ENCODE peak calls at places on chromosomes 7 and 10, in seven cellular contexts. P is A549, H is ovary, J is HepG2, O is tibial nerve, G is stomach, I is suprapubic skin. N is an unnamed sample. For H3K4me1, the result is how much of the 10 kb centered on the place peaks cover.

GRCh38 chr7:85177316-85177715 is 9.5 kb downstream of the SEMA3D start:
- DNase-seq in P (no peak), H (no peak), J (no peak), O (no peak), G (no peak), I (no peak), N (no peak)

GRCh38 chr7:150978136-150978789 is at the start of gene KCNH2:
- DNase-seq in P (peak), H (peak), J (no peak), O (no peak), G (no peak), I (no peak), N (no peak)

GRCh38 chr7:105677395-105677701 is 96.1 kb upstream of the EFCAB10 start:
- DNase-seq in P (no peak), H (no peak), J (no peak), O (no peak), G (no peak), I (no peak), N (no peak)

GRCh38 chr10:5645944-5646617 is 20.3 kb downstream of the ASB13 start:
- DNase-seq in P (no peak), H (no peak), J (no peak), O (no peak), G (no peak), I (no peak), N (no peak)

GRCh38 chr7:83466956-83467355 is 182.0 kb downstream of the SEMA3E start:
- DNase-seq in P (no peak), H (no peak), J (no peak), O (no peak), G (no peak), I (no peak), N (no peak)

GRCh38 chr10:68330852-68331454 is 911 bp upstream of the HNRNPH3 start:
- DNase-seq in P (no peak), H (peak), J (no peak), O (no peak), G (no peak), I (peak), N (peak)

GRCh38 chr10:29646238-29646902 is 11.6 kb upstream of the SVIL start:
- DNase-seq in P (no peak), H (no peak), J (no peak), O (no peak), G (no peak), I (peak), N (no peak)

GRCh38 chr10:130935051-130935450 is 376.5 kb downstream of the TCERG1L start:
- DNase-seq in P (no peak), H (peak), J (no peak), O (no peak), G (no peak), I (no peak), N (no peak)

GRCh38 chr7:1654738-1655490 is 15.2 kb upstream of the ELFN1 start:
- DNase-seq in P (no peak), H (no peak), J (no peak), O (no peak), G (no peak), I (no peak), N (no peak)

GRCh38 chr7:13097508-13097907 is 410.1 kb downstream of the ARL4A start:
- DNase-seq in P (no peak), H (no peak), J (no peak), O (no peak), G (no peak), I (no peak), N (no peak)

GRCh38 chr10:133258066-133258817 is 18.4 kb downstream of the ADAM8 start:
- DNase-seq in P (no peak), H (peak), J (no peak), O (no peak), G (peak), I (no peak), N (peak)

GRCh38 chr10:60470091-60470490 is 80.4 kb upstream of the ANK3 start:
- DNase-seq in P (no peak), H (no peak), J (no peak), O (no peak), G (no peak), I (no peak), N (no peak)

GRCh38 chr7:73628504-73628903 is 4.2 kb upstream of the MLXIPL start:
- DNase-seq in P (no peak), H (no peak), J (no peak), O (no peak), G (no peak), I (no peak), N (no peak)

GRCh38 chr7:8436965-8437364 is 3.6 kb downstream of the NXPH1 start:
- DNase-seq in P (peak), H (no peak), J (peak), O (no peak), G (peak), I (no peak), N (peak)

GRCh38 chr10:11683529-11684320 is 58.5 kb upstream of the ECHDC3 start:
- DNase-seq in P (no peak), H (no peak), J (peak), O (no peak), G (no peak), I (no peak), N (peak)
- TF ChIP-seq POLR2A in P (no peak), H (no peak), J (no peak), O (no peak), G (no peak), I (no peak), N (no peak)

GRCh38 chr10:50579491-50580259 is 44.1 kb downstream of the SGMS1 start:
- DNase-seq in P (no peak), H (no peak), J (no peak), O (no peak), G (no peak), I (no peak), N (no peak)
- H3K4me1 ChIP-seq in P (under half), H (under half), J (under half), O (half or more), G (under half), I (under half), N (half or more)

GRCh38 chr10:73591935-73592699 is 975 bp upstream of the USP54 start:
- DNase-seq in P (peak), H (no peak), J (peak), O (peak), G (peak), I (peak), N (peak)
- TF ChIP-seq EP300 in P (no peak), H (no peak), J (no peak), O (no peak), G (no peak), I (no peak), N (no peak)

GRCh38 chr7:100374601-100375000 is 1.3 kb downstream of the PILRA start:
- DNase-seq in P (no peak), H (no peak), J (no peak), O (no peak), G (no peak), I (no peak), N (no peak)

GRCh38 chr7:100371561-100372171 is 1.6 kb upstream of the PILRA start:
- DNase-seq in P (no peak), H (no peak), J (no peak), O (no peak), G (no peak), I (no peak), N (no peak)

GRCh38 chr7:100372256-100372655 is 1.0 kb upstream of the PILRA start:
- DNase-seq in P (no peak), H (no peak), J (no peak), O (no peak), G (no peak), I (no peak), N (no peak)

GRCh38 chr7:100372694-100373093 is 593 bp upstream of the PILRA start:
- DNase-seq in P (no peak), H (no peak), J (no peak), O (no peak), G (no peak), I (no peak), N (no peak)

DNA sequence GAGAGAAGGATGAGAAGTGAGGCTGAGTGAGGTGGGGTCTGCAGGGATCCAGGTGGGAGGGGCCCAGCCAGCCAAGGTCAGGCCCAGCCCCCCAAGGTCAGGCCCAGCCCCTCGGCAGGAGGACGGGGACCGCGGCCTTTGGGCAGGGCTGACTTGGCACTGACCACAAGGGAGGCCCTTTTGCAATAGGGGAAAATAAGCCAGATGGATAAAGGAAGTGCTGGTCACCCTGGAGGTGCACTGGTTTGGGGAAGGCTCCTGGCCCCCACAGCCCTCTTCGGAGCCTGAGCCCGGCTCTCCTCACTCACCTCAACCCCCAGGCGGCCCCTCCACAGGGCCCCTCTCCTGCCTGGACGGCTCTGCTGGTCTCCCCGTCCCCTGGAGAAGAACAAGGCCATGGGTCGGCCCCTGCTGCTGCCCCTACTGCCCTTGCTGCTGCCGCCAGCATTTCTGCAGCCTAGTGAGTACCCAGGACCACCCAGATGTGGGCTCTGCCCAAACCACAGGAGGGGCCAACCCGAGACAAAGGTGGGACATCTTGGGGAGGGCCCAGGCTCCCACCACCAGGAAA is at the start of gene PILRA:
- DNase-seq in P (no peak), H (no peak), J (no peak), O (no peak), G (no peak), I (no peak), N (no peak)
- TF ChIP-seq POLR2A in P (no peak), H (no peak), J (no peak), O (peak), G (no peak), I (no peak), N (no peak)

DNA sequence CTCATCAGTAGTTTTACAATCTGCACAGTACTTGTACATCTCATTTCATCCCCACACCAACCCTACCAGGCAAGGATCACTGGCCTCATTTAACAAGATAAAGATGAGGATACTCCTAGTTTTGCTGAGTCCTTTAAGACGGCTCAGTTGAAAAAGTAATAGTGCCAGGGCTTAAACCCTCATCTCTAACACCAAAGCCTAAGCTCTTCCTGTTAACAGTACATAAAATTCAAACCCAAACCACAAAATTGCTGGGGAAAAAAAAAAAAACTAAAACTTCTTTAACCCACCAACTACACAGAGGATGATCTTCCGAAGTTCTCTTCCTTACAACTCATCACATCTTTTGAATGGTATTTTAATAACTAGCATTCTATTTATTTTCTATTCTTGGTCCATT is 1.3 kb downstream of the SAR1A start:
- DNase-seq in P (no peak), H (no peak), J (no peak), O (no peak), G (no peak), I (no peak), N (no peak)
- H3K4me1 ChIP-seq in P (under half), H (under half), J (half or more), O (half or more), G (under half), I (under half), N (under half)

DNA sequence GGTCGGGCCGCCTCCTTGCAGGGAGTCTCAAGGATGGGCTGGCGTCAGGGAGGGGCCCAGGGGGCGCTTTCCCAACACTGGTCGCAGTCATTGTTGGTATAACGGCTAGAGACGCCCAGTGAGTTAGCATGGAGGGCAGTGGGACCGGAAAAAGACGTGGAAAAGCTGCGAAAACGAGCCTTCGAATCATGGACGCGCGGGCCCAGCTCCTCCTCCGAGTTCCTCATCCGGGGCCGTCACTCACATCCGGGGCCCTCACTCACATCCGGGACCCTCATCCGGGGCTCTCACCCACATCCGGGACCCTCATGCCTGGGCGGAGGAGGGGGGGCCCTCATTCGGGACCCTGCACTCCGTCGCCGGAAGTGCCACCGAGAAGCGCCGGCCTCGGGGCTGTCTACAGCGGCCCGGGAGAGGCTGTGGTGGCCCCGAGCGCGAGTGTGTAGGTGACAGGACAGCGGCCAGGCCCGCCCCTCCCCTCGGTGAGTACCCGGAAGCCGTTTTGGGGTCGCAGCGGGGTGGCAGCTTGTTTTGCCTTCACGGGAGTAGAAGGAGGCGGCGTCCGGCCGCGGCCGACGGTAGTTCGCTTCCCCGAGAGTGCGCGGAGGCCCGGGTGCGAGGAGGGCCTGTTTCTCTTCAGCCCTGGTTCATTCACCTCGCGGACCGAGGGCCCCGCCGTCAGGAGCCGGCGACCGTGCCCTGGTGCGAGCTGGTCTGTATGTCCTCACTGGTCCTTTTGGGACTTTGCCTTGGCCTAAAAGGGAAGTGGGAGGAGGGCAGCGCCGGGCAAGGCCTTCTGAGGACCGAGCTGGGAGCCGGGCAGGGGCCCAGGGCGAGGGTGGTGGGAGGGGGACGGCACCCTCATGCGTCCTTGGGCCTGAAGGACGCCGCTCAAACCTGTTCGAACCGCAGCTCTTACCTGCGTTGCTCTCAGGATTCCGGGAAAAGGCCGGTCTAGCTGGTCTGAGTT is at the start of gene ZNF655:
- DNase-seq in P (peak), H (peak), J (peak), O (peak), G (peak), I (peak), N (peak)
- TF ChIP-seq EP300 in P (no peak), H (no peak), J (no peak), O (peak), G (no peak), I (no peak), N (no peak)

DNA sequence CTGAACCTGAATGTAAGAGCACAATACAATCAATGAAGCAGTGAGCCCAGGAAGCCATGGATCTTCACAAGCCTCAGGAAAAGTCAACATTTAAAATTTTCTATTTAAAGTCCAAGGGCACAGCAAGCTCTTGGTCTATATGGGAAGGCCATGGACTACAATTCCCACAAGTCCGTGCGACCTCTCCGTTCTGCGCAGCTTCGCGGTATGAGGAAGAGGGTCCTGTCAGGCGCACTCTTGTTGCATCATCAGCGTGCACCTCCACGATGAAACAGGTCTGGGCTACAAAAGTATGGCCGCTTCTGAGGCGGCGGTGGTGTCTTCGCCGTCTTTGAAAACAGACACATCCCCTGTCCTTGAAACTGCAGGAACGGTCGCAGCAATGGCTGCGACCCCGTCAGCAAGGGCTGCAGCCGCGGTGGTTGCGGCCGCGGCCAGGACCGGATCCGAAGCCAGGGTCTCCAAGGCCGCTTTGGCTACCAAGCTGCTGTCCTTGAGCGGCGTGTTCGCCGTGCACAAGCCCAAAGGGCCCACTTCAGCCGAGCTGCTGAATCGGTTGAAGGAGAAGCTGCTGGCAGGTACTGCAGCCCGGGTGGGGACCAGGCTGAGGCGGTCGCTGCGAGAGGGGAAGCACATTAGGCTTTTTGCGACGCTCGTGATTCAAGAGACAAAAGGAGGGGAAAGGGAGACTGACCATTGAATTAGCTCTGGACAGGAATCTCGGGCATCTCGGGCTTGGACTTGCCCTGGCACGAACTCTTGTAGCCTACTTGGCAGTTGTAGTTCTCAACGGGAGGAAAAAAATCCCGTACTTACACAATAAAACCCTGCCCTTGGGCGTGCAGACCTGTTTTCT is at the start of gene TRUB1:
- DNase-seq in P (peak), H (peak), J (peak), O (peak), G (peak), I (peak), N (peak)
- TF ChIP-seq POLR2A in P (peak), H (peak), J (peak), O (peak), G (no peak), I (no peak), N (peak)

DNA sequence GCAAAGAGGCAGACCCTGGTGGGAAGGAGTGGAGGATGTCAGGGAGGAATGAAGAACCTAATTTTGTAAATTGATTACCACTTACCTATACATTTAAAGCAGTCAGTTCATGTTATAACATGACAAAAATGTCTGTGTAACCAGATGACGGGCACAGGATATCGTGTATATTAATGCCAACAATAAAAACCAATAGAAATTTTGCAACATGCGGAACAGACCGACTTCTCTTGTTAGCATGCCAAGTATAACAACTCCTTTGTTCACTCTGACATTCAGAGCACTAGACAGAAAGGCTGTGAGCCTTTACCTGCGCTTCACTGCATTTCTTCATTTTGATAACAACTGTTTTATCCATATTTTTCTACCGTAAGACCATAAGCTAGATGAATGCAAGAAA is 29.9 kb downstream of the CDK6 start:
- DNase-seq in P (no peak), H (no peak), J (no peak), O (no peak), G (no peak), I (no peak), N (no peak)
- H3K4me1 ChIP-seq in P (under half), H (under half), J (under half), O (under half), G (under half), I (under half), N (under half)